ENCODE peak calls at places on chromosomes 6 and 20, in nine cellular contexts. V, M, F, B, T, W, N, L and C are unnamed samples.

GRCh38 chr6:156839591-156840001 is 62.4 kb downstream of the ARID1B start:
- DNase-seq in F (peak), V (no peak), B (no peak), M (peak), W (no peak), L (no peak), T (peak), N (no peak), C (no peak)

GRCh38 chr6:45376310-45377040 is 1.3 kb downstream of the SUPT3H start:
- DNase-seq in L (no peak), F (no peak), T (peak), M (peak), W (peak), N (no peak), B (no peak), V (no peak), C (no peak)

GRCh38 chr6:82869493-82869892 is 196.1 kb downstream of the UBE3D start:
- DNase-seq in W (no peak), M (no peak), L (no peak), T (no peak), V (no peak), B (no peak), F (no peak), N (no peak), C (no peak)

GRCh38 chr6:44627091-44627878 is 239.8 kb downstream of the CDC5L start:
- DNase-seq in B (no peak), F (peak), L (no peak), N (peak), W (peak), T (no peak), V (no peak), M (no peak), C (peak)

GRCh38 chr6:123661105-123661891 is 24.5 kb upstream of the TRDN start:
- DNase-seq in T (no peak), L (no peak), V (no peak), B (no peak), M (no peak), N (no peak), W (no peak), F (no peak), C (no peak)

GRCh38 chr20:17680128-17680835 is 1.8 kb downstream of the RRBP1 start:
- DNase-seq in L (peak), T (peak), N (peak), F (peak), B (peak), M (peak), W (peak), V (peak), C (peak)

GRCh38 chr20:63739129-63740069 is at the start of gene SLC2A4RG:
- DNase-seq in T (peak), F (peak), B (peak), W (peak), L (peak), V (peak), N (peak), M (peak), C (peak)

GRCh38 chr6:139973602-139974373 is 599.3 kb upstream of the CITED2 start:
- DNase-seq in N (no peak), W (peak), B (no peak), T (peak), F (no peak), L (no peak), V (no peak), M (peak), C (no peak)

GRCh38 chr6:80003841-80004198 is 629 bp upstream of the TTK start:
- DNase-seq in L (no peak), M (no peak), T (no peak), N (peak), B (no peak), W (peak), F (no peak), V (peak), C (no peak)

GRCh38 chr6:27865952-27866369 is 46.2 kb downstream of the OR2B2 start:
- DNase-seq in W (peak), L (no peak), F (peak), B (no peak), N (peak), T (no peak), V (no peak), M (no peak), C (no peak)

GRCh38 chr6:117817992-117818391 is 89.1 kb upstream of the SLC35F1 start:
- DNase-seq in W (no peak), F (no peak), M (no peak), T (no peak), V (no peak), B (no peak), N (no peak), L (no peak), C (no peak)

GRCh38 chr6:129959358-129959930 is 58.9 kb upstream of the L3MBTL3 start:
- DNase-seq in W (no peak), F (no peak), M (no peak), L (no peak), N (no peak), V (no peak), T (no peak), B (no peak), C (no peak)

GRCh38 chr6:108993876-108994275 is 100.8 kb downstream of the SESN1 start:
- DNase-seq in B (no peak), L (no peak), W (no peak), T (no peak), M (no peak), N (no peak), V (no peak), F (no peak), C (no peak)

GRCh38 chr6:169853196-169854082 is 102.0 kb downstream of the ERMARD start:
- DNase-seq in N (no peak), L (no peak), T (no peak), V (no peak), B (no peak), M (no peak), W (no peak), F (no peak), C (no peak)

GRCh38 chr20:18999076-18999475 is 185.5 kb downstream of the SCP2D1 start:
- DNase-seq in V (peak), B (no peak), W (no peak), F (no peak), M (no peak), T (no peak), N (no peak), L (no peak), C (no peak)
- TF ChIP-seq CTCF in V (no peak), B (no peak), W (no peak), F (no peak), M (no peak), T (no peak), N (no peak), L (no peak), C (no peak)

GRCh38 chr6:149648148-149649145 is at the start of gene KATNA1:
- DNase-seq in T (peak), L (peak), M (peak), B (peak), N (peak), W (peak), F (peak), V (peak), C (peak)
- TF ChIP-seq POLR2A in T (peak), L (no peak), M (peak), B (peak), N (no peak), W (peak), F (peak), V (peak), C (peak)

DNA sequence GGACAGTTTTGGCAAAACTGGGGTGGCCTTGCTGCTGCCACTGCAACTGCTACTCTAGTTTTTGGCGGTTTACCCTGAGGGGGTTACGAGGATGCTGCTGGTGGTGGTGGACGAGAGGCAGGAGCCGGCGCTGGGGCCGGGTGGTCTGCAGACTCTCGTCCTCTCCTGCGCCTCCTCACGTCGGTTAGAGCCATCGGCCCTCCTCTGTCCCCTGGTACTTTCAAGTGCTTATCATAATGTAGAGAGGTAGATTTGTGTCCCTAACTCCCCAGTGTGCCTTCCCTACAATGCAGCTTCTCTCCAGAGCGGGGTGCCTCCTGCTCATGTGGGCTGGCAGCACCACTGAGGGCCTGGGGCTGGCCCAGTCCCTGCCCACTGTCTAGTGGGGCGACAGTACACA is 25.9 kb downstream of the PNLDC1 start:
- DNase-seq in B (no peak), M (no peak), V (no peak), F (no peak), T (no peak), N (no peak), W (no peak), L (no peak), C (no peak)
- TF ChIP-seq CTCF in B (no peak), M (no peak), V (no peak), F (no peak), T (no peak), N (no peak), W (no peak), L (no peak), C (no peak)

GRCh38 chr20:1466211-1467081 is at the start of gene NSFL1C:
- DNase-seq in T (peak), V (peak), F (peak), L (peak), W (peak), M (peak), B (peak), N (peak), C (peak)
- TF ChIP-seq POLR2A in T (peak), V (peak), F (peak), L (no peak), W (peak), M (peak), B (peak), N (no peak), C (peak)